ENCODE peak calls at places on chromosomes 13 and 19, in six cellular contexts. One of them, this sample, is unnamed.

GRCh38 chr13:82976499-82976898 is 905.8 kb downstream of the SLITRK1 start:
- DNase-seq in AG09309: no peak
- DNase-seq in progenitor cell of endocrine pancreas: no peak
- DNase-seq in AG04450: no peak
- DNase-seq in AG10803: no peak
- DNase-seq in NB4: no peak
- DNase-seq in this sample: no peak

GRCh38 chr19:17455711-17456123 is 5.0 kb downstream of the NXNL1 start:
- DNase-seq in AG09309: no peak
- DNase-seq in progenitor cell of endocrine pancreas: no peak
- DNase-seq in AG04450: no peak
- DNase-seq in AG10803: no peak
- DNase-seq in NB4: no peak
- DNase-seq in this sample: no peak

GRCh38 chr19:6890938-6891337 is 3.6 kb downstream of the ADGRE1 start:
- DNase-seq in AG09309: no peak
- DNase-seq in progenitor cell of endocrine pancreas: no peak
- DNase-seq in AG04450: no peak
- DNase-seq in AG10803: no peak
- DNase-seq in NB4: peak
- DNase-seq in this sample: no peak

GRCh38 chr19:21638776-21639175 is 128.6 kb downstream of the ZNF100 start:
- DNase-seq in AG09309: no peak
- DNase-seq in progenitor cell of endocrine pancreas: no peak
- DNase-seq in AG04450: no peak
- DNase-seq in AG10803: no peak
- DNase-seq in NB4: no peak
- DNase-seq in this sample: no peak

GRCh38 chr13:27728271-27728670 is 64.0 kb upstream of the GSX1 start:
- DNase-seq in AG09309: no peak
- DNase-seq in progenitor cell of endocrine pancreas: no peak
- DNase-seq in AG04450: no peak
- DNase-seq in AG10803: no peak
- DNase-seq in NB4: peak
- DNase-seq in this sample: no peak

GRCh38 chr19:1645299-1645698 is 7.1 kb downstream of the TCF3 start:
- DNase-seq in AG09309: no peak
- DNase-seq in progenitor cell of endocrine pancreas: no peak
- DNase-seq in AG04450: no peak
- DNase-seq in AG10803: no peak
- DNase-seq in NB4: no peak
- DNase-seq in this sample: no peak

GRCh38 chr13:41900918-41901317 is 60.0 kb downstream of the VWA8 start:
- DNase-seq in AG09309: no peak
- DNase-seq in progenitor cell of endocrine pancreas: no peak
- DNase-seq in AG04450: no peak
- DNase-seq in AG10803: no peak
- DNase-seq in NB4: no peak
- DNase-seq in this sample: no peak

GRCh38 chr13:73956101-73956500 is 178.1 kb downstream of the KLF12 start:
- DNase-seq in AG09309: no peak
- DNase-seq in progenitor cell of endocrine pancreas: no peak
- DNase-seq in AG04450: no peak
- DNase-seq in AG10803: no peak
- DNase-seq in NB4: no peak
- DNase-seq in this sample: no peak

GRCh38 chr13:32164622-32165268 is 133.2 kb downstream of the FRY start:
- DNase-seq in AG09309: no peak
- DNase-seq in progenitor cell of endocrine pancreas: peak
- DNase-seq in AG04450: peak
- DNase-seq in AG10803: peak
- DNase-seq in NB4: peak
- DNase-seq in this sample: no peak

GRCh38 chr13:46389985-46390384 is 2.9 kb upstream of the RUBCNL start:
- DNase-seq in AG09309: no peak
- DNase-seq in progenitor cell of endocrine pancreas: no peak
- DNase-seq in AG04450: no peak
- DNase-seq in AG10803: no peak
- DNase-seq in NB4: peak
- DNase-seq in this sample: no peak

GRCh38 chr19:17468302-17469091 is 1.8 kb upstream of the SLC27A1 start:
- DNase-seq in AG09309: no peak
- DNase-seq in progenitor cell of endocrine pancreas: no peak
- DNase-seq in AG04450: no peak
- DNase-seq in AG10803: peak
- DNase-seq in NB4: no peak
- DNase-seq in this sample: no peak

GRCh38 chr19:2317756-2318155 is 9.8 kb upstream of the LINGO3 start:
- DNase-seq in AG09309: no peak
- DNase-seq in progenitor cell of endocrine pancreas: no peak
- DNase-seq in AG04450: no peak
- DNase-seq in AG10803: no peak
- DNase-seq in NB4: no peak
- DNase-seq in this sample: no peak

GRCh38 chr19:41371541-41371940 is 4.8 kb upstream of the TMEM91 start:
- DNase-seq in AG09309: no peak
- DNase-seq in progenitor cell of endocrine pancreas: no peak
- DNase-seq in AG04450: no peak
- DNase-seq in AG10803: no peak
- DNase-seq in NB4: no peak
- DNase-seq in this sample: no peak

GRCh38 chr13:58921129-58921528 is 1242.6 kb downstream of the DIAPH3 start:
- DNase-seq in AG09309: no peak
- DNase-seq in progenitor cell of endocrine pancreas: no peak
- DNase-seq in AG04450: no peak
- DNase-seq in AG10803: no peak
- DNase-seq in NB4: no peak
- DNase-seq in this sample: no peak

GRCh38 chr19:58166708-58167280 is 16.1 kb upstream of the ZNF274 start:
- DNase-seq in AG09309: no peak
- DNase-seq in progenitor cell of endocrine pancreas: no peak
- DNase-seq in AG04450: no peak
- DNase-seq in AG10803: no peak
- DNase-seq in NB4: no peak
- DNase-seq in this sample: no peak

GRCh38 chr13:31240921-31241320 is 41.1 kb downstream of the B3GLCT start:
- DNase-seq in AG09309: no peak
- DNase-seq in progenitor cell of endocrine pancreas: no peak
- DNase-seq in AG04450: no peak
- DNase-seq in AG10803: no peak
- DNase-seq in NB4: no peak
- DNase-seq in this sample: no peak

GRCh38 chr19:18171605-18172327 is 1.8 kb upstream of the IFI30 start:
- DNase-seq in AG09309: no peak
- DNase-seq in progenitor cell of endocrine pancreas: no peak
- DNase-seq in AG04450: no peak
- DNase-seq in AG10803: no peak
- DNase-seq in NB4: no peak
- DNase-seq in this sample: no peak

GRCh38 chr13:91946498-91947070 is 548.2 kb downstream of the GPC5 start:
- DNase-seq in AG09309: no peak
- DNase-seq in progenitor cell of endocrine pancreas: no peak
- DNase-seq in AG04450: no peak
- DNase-seq in AG10803: no peak
- DNase-seq in NB4: peak
- DNase-seq in this sample: no peak

GRCh38 chr13:36344173-36344572 is 2.0 kb downstream of the SPART start:
- DNase-seq in AG09309: peak
- DNase-seq in progenitor cell of endocrine pancreas: no peak
- DNase-seq in AG04450: no peak
- DNase-seq in AG10803: peak
- DNase-seq in NB4: peak
- DNase-seq in this sample: no peak

GRCh38 chr19:1992759-1993260 is 22.7 kb downstream of the BTBD2 start:
- DNase-seq in AG09309: no peak
- DNase-seq in progenitor cell of endocrine pancreas: no peak
- DNase-seq in AG04450: no peak
- DNase-seq in AG10803: no peak
- DNase-seq in NB4: no peak
- DNase-seq in this sample: no peak

GRCh38 chr13:80116107-80116506 is 224.8 kb downstream of the SPRY2 start:
- DNase-seq in AG09309: peak
- DNase-seq in progenitor cell of endocrine pancreas: no peak
- DNase-seq in AG04450: peak
- DNase-seq in AG10803: peak
- DNase-seq in NB4: no peak
- DNase-seq in this sample: no peak

GRCh38 chr13:20702530-20702929 is 969 bp upstream of the IL17D start:
- DNase-seq in AG09309: no peak
- DNase-seq in progenitor cell of endocrine pancreas: no peak
- DNase-seq in AG04450: no peak
- DNase-seq in AG10803: no peak
- DNase-seq in NB4: peak
- DNase-seq in this sample: no peak

GRCh38 chr13:37187611-37188010 is 82.1 kb upstream of the CSNK1A1L start:
- DNase-seq in AG09309: no peak
- DNase-seq in progenitor cell of endocrine pancreas: no peak
- DNase-seq in AG04450: no peak
- DNase-seq in AG10803: peak
- DNase-seq in NB4: no peak
- DNase-seq in this sample: no peak

GRCh38 chr13:114286808-114287207 is 5.4 kb downstream of the UPF3A start:
- DNase-seq in AG09309: no peak
- DNase-seq in progenitor cell of endocrine pancreas: no peak
- DNase-seq in AG04450: no peak
- DNase-seq in AG10803: peak
- DNase-seq in NB4: no peak
- DNase-seq in this sample: no peak

GRCh38 chr13:44932171-44932849 is 57.0 kb downstream of the NUFIP1 start:
- DNase-seq in AG09309: peak
- DNase-seq in progenitor cell of endocrine pancreas: no peak
- DNase-seq in AG04450: no peak
- DNase-seq in AG10803: no peak
- DNase-seq in NB4: no peak
- DNase-seq in this sample: no peak

GRCh38 chr13:28699246-28699645 is 19.5 kb downstream of the SLC46A3 start:
- DNase-seq in AG09309: no peak
- DNase-seq in progenitor cell of endocrine pancreas: no peak
- DNase-seq in AG04450: no peak
- DNase-seq in AG10803: no peak
- DNase-seq in NB4: no peak
- DNase-seq in this sample: no peak

GRCh38 chr19:55677572-55678028 is 2.6 kb downstream of the EPN1 start:
- DNase-seq in AG09309: no peak
- DNase-seq in progenitor cell of endocrine pancreas: no peak
- DNase-seq in AG04450: no peak
- DNase-seq in AG10803: no peak
- DNase-seq in NB4: peak
- DNase-seq in this sample: no peak

GRCh38 chr19:35615036-35615435 is 2.5 kb downstream of the HAUS5 start:
- DNase-seq in AG09309: no peak
- DNase-seq in progenitor cell of endocrine pancreas: no peak
- DNase-seq in AG04450: no peak
- DNase-seq in AG10803: no peak
- DNase-seq in NB4: no peak
- DNase-seq in this sample: no peak

GRCh38 chr19:35619290-35619923 is 6.9 kb downstream of the HAUS5 start:
- DNase-seq in AG09309: no peak
- DNase-seq in progenitor cell of endocrine pancreas: no peak
- DNase-seq in AG04450: no peak
- DNase-seq in AG10803: no peak
- DNase-seq in NB4: no peak
- DNase-seq in this sample: no peak

GRCh38 chr19:35620001-35620400 is 7.5 kb downstream of the HAUS5 start:
- DNase-seq in AG09309: no peak
- DNase-seq in progenitor cell of endocrine pancreas: no peak
- DNase-seq in AG04450: no peak
- DNase-seq in AG10803: no peak
- DNase-seq in NB4: no peak
- DNase-seq in this sample: no peak

GRCh38 chr19:35621708-35622107 is 7.1 kb upstream of the RBM42 start:
- DNase-seq in AG09309: no peak
- DNase-seq in progenitor cell of endocrine pancreas: no peak
- DNase-seq in AG04450: no peak
- DNase-seq in AG10803: no peak
- DNase-seq in NB4: no peak
- DNase-seq in this sample: no peak

GRCh38 chr19:35618857-35619256 is 6.3 kb downstream of the HAUS5 start:
- DNase-seq in AG09309: no peak
- DNase-seq in progenitor cell of endocrine pancreas: no peak
- DNase-seq in AG04450: no peak
- DNase-seq in AG10803: no peak
- DNase-seq in NB4: no peak
- DNase-seq in this sample: no peak
- TF ChIP-seq CTCF in AG09309: no peak
- TF ChIP-seq CTCF in progenitor cell of endocrine pancreas: no peak
- TF ChIP-seq CTCF in AG04450: peak
- TF ChIP-seq CTCF in AG10803: no peak
- TF ChIP-seq CTCF in NB4: no peak
- TF ChIP-seq CTCF in this sample: no peak

GRCh38 chr13:98143157-98143553 is 261 bp downstream of the FARP1 start:
- DNase-seq in AG09309: no peak
- DNase-seq in progenitor cell of endocrine pancreas: no peak
- DNase-seq in AG04450: no peak
- DNase-seq in AG10803: no peak
- DNase-seq in NB4: no peak
- DNase-seq in this sample: peak
- TF ChIP-seq CTCF in AG09309: no peak
- TF ChIP-seq CTCF in progenitor cell of endocrine pancreas: no peak
- TF ChIP-seq CTCF in AG04450: no peak
- TF ChIP-seq CTCF in AG10803: no peak
- TF ChIP-seq CTCF in NB4: no peak
- TF ChIP-seq CTCF in this sample: no peak

GRCh38 chr19:46471116-46471733 is at the start of gene PNMA8A:
- DNase-seq in AG09309: no peak
- DNase-seq in progenitor cell of endocrine pancreas: peak
- DNase-seq in AG04450: no peak
- DNase-seq in AG10803: peak
- DNase-seq in NB4: no peak
- DNase-seq in this sample: peak
- TF ChIP-seq CTCF in AG09309: peak
- TF ChIP-seq CTCF in progenitor cell of endocrine pancreas: peak
- TF ChIP-seq CTCF in AG04450: peak
- TF ChIP-seq CTCF in AG10803: peak
- TF ChIP-seq CTCF in NB4: no peak
- TF ChIP-seq CTCF in this sample: no peak

GRCh38 chr19:10230155-10230903 is 802 bp downstream of the S1PR2 start:
- DNase-seq in AG09309: no peak
- DNase-seq in progenitor cell of endocrine pancreas: peak
- DNase-seq in AG04450: no peak
- DNase-seq in AG10803: peak
- DNase-seq in NB4: peak
- DNase-seq in this sample: peak
- TF ChIP-seq CTCF in AG09309: no peak
- TF ChIP-seq CTCF in progenitor cell of endocrine pancreas: peak
- TF ChIP-seq CTCF in AG04450: peak
- TF ChIP-seq CTCF in AG10803: no peak
- TF ChIP-seq CTCF in NB4: no peak
- TF ChIP-seq CTCF in this sample: no peak

DNA sequence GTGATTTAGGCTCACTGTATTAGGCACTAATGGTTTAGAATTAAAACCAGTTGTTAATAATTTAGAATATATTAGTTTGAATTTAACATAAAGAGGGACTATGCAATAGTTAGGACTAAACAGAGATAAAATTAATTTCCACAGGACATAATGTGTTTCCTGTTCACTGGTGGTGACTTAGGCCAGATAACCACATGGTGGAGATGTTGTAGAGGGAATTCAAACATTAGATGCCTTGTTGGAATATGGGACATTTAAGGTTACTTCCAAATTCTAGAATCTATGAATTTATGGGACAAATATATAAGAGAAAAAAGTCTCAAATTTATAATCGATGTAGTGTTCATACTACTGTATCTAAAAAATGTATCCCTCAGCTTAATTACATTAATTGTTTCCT is 615.5 kb upstream of the KLHL1 start:
- DNase-seq in AG09309: no peak
- DNase-seq in progenitor cell of endocrine pancreas: no peak
- DNase-seq in AG04450: no peak
- DNase-seq in AG10803: no peak
- DNase-seq in NB4: no peak
- DNase-seq in this sample: no peak
- TF ChIP-seq CTCF in AG09309: no peak
- TF ChIP-seq CTCF in progenitor cell of endocrine pancreas: peak
- TF ChIP-seq CTCF in AG04450: peak
- TF ChIP-seq CTCF in AG10803: no peak
- TF ChIP-seq CTCF in NB4: no peak
- TF ChIP-seq CTCF in this sample: no peak